ENCODE peak calls at places on chromosomes 3 and 15, in five cellular contexts. Y is nephron progenitor cell, I is NCI-H2081, U is activated T-helper 1 cell treated with Interleukin-2 at 50 U/mL for 16 hours, E is vagina. N is an unnamed sample.
A peak's percentile ranks its signal among the peaks of the same experiment; 100 is the strongest.

GRCh38 chr15:75620043-75620775 is 5.3 kb downstream of the SNUPN start:
- DNase-seq in Y (no peak), I (no peak), U (no peak), E (no peak), N (no peak)

GRCh38 chr3:183410280-183410679 is 18.1 kb downstream of the MCF2L2 start:
- DNase-seq in Y (no peak), I (no peak), U (no peak), E (no peak), N (no peak)

GRCh38 chr15:30770759-30771158 is 133.0 kb upstream of the FAN1 start:
- DNase-seq in Y (no peak), I (no peak), U (no peak), E (no peak), N (no peak)

GRCh38 chr3:154795582-154795981 is 284.5 kb upstream of the MME start:
- DNase-seq in Y (no peak), I (no peak), U (no peak), E (no peak), N (no peak)

GRCh38 chr3:99638244-99638948 is at the start of gene COL8A1:
- DNase-seq in Y (peak; percentile 69), I (no peak), U (no peak), E (no peak), N (peak; percentile 94)

GRCh38 chr15:90594297-90594696 is 64.6 kb downstream of the CRTC3 start:
- DNase-seq in Y (no peak), I (peak; percentile 74), U (peak; percentile 67), E (no peak), N (peak; percentile 91)

GRCh38 chr3:196666001-196666867 is 26.7 kb downstream of the NRROS start:
- DNase-seq in Y (no peak), I (peak; percentile 85), U (no peak), E (no peak), N (no peak)

GRCh38 chr3:53936347-53936746 is 44.7 kb upstream of the SELENOK start:
- DNase-seq in Y (no peak), I (no peak), U (no peak), E (no peak), N (no peak)

GRCh38 chr3:152621006-152621868 is 213.7 kb upstream of the P2RY1 start:
- DNase-seq in Y (no peak), I (no peak), U (no peak), E (no peak), N (no peak)

GRCh38 chr3:155737844-155738460 is 6.9 kb downstream of the PLCH1 start:
- DNase-seq in Y (peak; percentile 17), I (no peak), U (no peak), E (no peak), N (no peak)

GRCh38 chr3:69764861-69765260 is 25.6 kb downstream of the MITF start:
- DNase-seq in Y (no peak), I (no peak), U (no peak), E (no peak), N (no peak)

GRCh38 chr3:87437765-87438164 is 161.4 kb upstream of the POU1F1 start:
- DNase-seq in Y (no peak), I (no peak), U (no peak), E (no peak), N (no peak)

GRCh38 chr15:72342385-72342784 is 22.4 kb upstream of the CELF6 start:
- DNase-seq in Y (peak; percentile 32), I (no peak), U (no peak), E (peak; percentile 19), N (no peak)

GRCh38 chr3:174329321-174329720 is 529.8 kb upstream of the NAALADL2 start:
- DNase-seq in Y (no peak), I (no peak), U (no peak), E (no peak), N (no peak)

GRCh38 chr3:126342991-126343661 is 14.1 kb downstream of the KLF15 start:
- DNase-seq in Y (peak; percentile 42), I (no peak), U (no peak), E (no peak), N (peak; percentile 74)

GRCh38 chr3:34239870-34240269 is 441.4 kb downstream of the PDCD6IP start:
- DNase-seq in Y (no peak), I (no peak), U (no peak), E (no peak), N (no peak)

GRCh38 chr15:69474846-69475455 is 22.3 kb downstream of the RPLP1 start:
- DNase-seq in Y (no peak), I (no peak), U (no peak), E (no peak), N (peak; percentile 46)

GRCh38 chr15:39404767-39405173 is 176.1 kb upstream of the THBS1 start:
- DNase-seq in Y (no peak), I (no peak), U (no peak), E (no peak), N (no peak)

GRCh38 chr15:66963710-66964109 is 101.7 kb upstream of the SMAD3 start:
- DNase-seq in Y (no peak), I (no peak), U (no peak), E (no peak), N (peak; percentile 35)

GRCh38 chr3:11288786-11289637 is 16.8 kb downstream of the ATG7 start:
- DNase-seq in Y (no peak), I (no peak), U (no peak), E (no peak), N (no peak)

GRCh38 chr3:79960594-79960993 is 192.8 kb upstream of the ROBO1 start:
- DNase-seq in Y (no peak), I (no peak), U (no peak), E (no peak), N (no peak)

GRCh38 chr15:37112171-37112570 is 11.8 kb upstream of the MEIS2 start:
- DNase-seq in Y (no peak), I (no peak), U (no peak), E (no peak), N (no peak)

GRCh38 chr3:147152476-147152875 is 253.9 kb downstream of the ZIC4 start:
- DNase-seq in Y (no peak), I (no peak), U (no peak), E (no peak), N (no peak)

GRCh38 chr3:13657660-13658435 is 108.9 kb downstream of the FBLN2 start:
- DNase-seq in Y (peak; percentile 78), I (peak; percentile 21), U (peak; percentile 46), E (no peak), N (no peak)

GRCh38 chr3:183270344-183270743 is 17.3 kb downstream of the B3GNT5 start:
- DNase-seq in Y (no peak), I (no peak), U (no peak), E (no peak), N (no peak)

GRCh38 chr3:48750906-48751305 is 33.9 kb upstream of the IP6K2 start:
- DNase-seq in Y (no peak), I (no peak), U (no peak), E (no peak), N (no peak)

GRCh38 chr3:19947549-19948071 is 713 bp downstream of the RAB5A start:
- DNase-seq in Y (peak; percentile 54), I (peak; percentile 4), U (peak; percentile 14), E (no peak), N (peak; percentile 84)

GRCh38 chr15:69468241-69469121 is 15.9 kb downstream of the RPLP1 start:
- DNase-seq in Y (no peak), I (peak; percentile 89), U (peak; percentile 77), E (no peak), N (no peak)

GRCh38 chr3:13513051-13513912 is 33.2 kb downstream of the HDAC11 start:
- DNase-seq in Y (no peak), I (no peak), U (no peak), E (no peak), N (no peak)

GRCh38 chr3:71195492-71195891 is 388.0 kb downstream of the FOXP1 start:
- DNase-seq in Y (peak; percentile 22), I (peak; percentile 57), U (no peak), E (no peak), N (no peak)

GRCh38 chr15:74365619-74366445 is 1.6 kb downstream of the CYP11A1 start:
- DNase-seq in Y (peak; percentile 74), I (no peak), U (no peak), E (no peak), N (peak; percentile 70)

GRCh38 chr3:53150247-53151085 is 10.5 kb upstream of the PRKCD start:
- DNase-seq in Y (no peak), I (no peak), U (no peak), E (no peak), N (no peak)

GRCh38 chr3:174016186-174016585 is 618.6 kb downstream of the NLGN1 start:
- DNase-seq in Y (no peak), I (no peak), U (no peak), E (no peak), N (no peak)

GRCh38 chr15:70337292-70338186 is 239.8 kb upstream of the TLE3 start:
- DNase-seq in Y (no peak), I (no peak), U (no peak), E (peak; percentile 93), N (peak; percentile 24)